ENCODE peak calls at places on chromosomes 16 and 17, in seven cellular contexts. T, E, Q, N, K, M and H are unnamed samples.

GRCh38 chr16:1379054-1379862 is 27.5 kb downstream of the GNPTG start:
- DNase-seq in T (no peak), E (peak; percentile 72), Q (peak; percentile 66), N (peak; percentile 74), K (peak; percentile 94), M (peak; percentile 88), H (peak; percentile 98)

GRCh38 chr17:12680407-12680897 is 14.8 kb downstream of the MYOCD start:
- DNase-seq in T (no peak), E (no peak), Q (no peak), N (peak; percentile 34), K (no peak), M (no peak), H (peak; percentile 16)

GRCh38 chr17:70251704-70252103 is 82.4 kb downstream of the KCNJ2 start:
- DNase-seq in T (no peak), E (no peak), Q (no peak), N (no peak), K (no peak), M (no peak), H (no peak)

GRCh38 chr17:17492562-17492961 is 3.6 kb downstream of the RASD1 start:
- DNase-seq in T (no peak), E (no peak), Q (no peak), N (no peak), K (no peak), M (no peak), H (no peak)

GRCh38 chr17:1852327-1852726 is 22.5 kb downstream of the RPA1 start:
- DNase-seq in T (no peak), E (no peak), Q (peak; percentile 14), N (no peak), K (no peak), M (no peak), H (no peak)

GRCh38 chr16:81609323-81609892 is 164.8 kb downstream of the CMIP start:
- DNase-seq in T (no peak), E (no peak), Q (no peak), N (no peak), K (no peak), M (no peak), H (no peak)

GRCh38 chr16:2297506-2297860 is 29.6 kb upstream of the RNPS1 start:
- DNase-seq in T (no peak), E (no peak), Q (no peak), N (no peak), K (no peak), M (no peak), H (no peak)

GRCh38 chr17:81068411-81068810 is 33.5 kb downstream of the BAIAP2 start:
- DNase-seq in T (no peak), E (no peak), Q (no peak), N (no peak), K (no peak), M (no peak), H (no peak)

GRCh38 chr17:77435272-77436057 is 294.7 kb downstream of the SEC14L1 start:
- DNase-seq in T (no peak), E (no peak), Q (no peak), N (no peak), K (no peak), M (peak; percentile 53), H (no peak)

GRCh38 chr17:27180322-27180721 is 113.6 kb upstream of the WSB1 start:
- DNase-seq in T (no peak), E (no peak), Q (no peak), N (no peak), K (no peak), M (no peak), H (no peak)

GRCh38 chr17:31273511-31273910 is 23.5 kb downstream of the OMG start:
- DNase-seq in T (no peak), E (no peak), Q (no peak), N (no peak), K (no peak), M (no peak), H (no peak)

GRCh38 chr16:78170360-78170928 is 71.0 kb downstream of the WWOX start:
- DNase-seq in T (no peak), E (no peak), Q (no peak), N (no peak), K (peak; percentile 23), M (no peak), H (no peak)

GRCh38 chr16:20899503-20900298 is 457 bp downstream of the DCUN1D3 start:
- DNase-seq in T (no peak), E (peak; percentile 17), Q (peak; percentile 29), N (no peak), K (no peak), M (peak; percentile 51), H (no peak)

GRCh38 chr16:24846548-24847357 is 990 bp downstream of the SLC5A11 start:
- DNase-seq in T (no peak), E (no peak), Q (no peak), N (no peak), K (no peak), M (no peak), H (peak; percentile 5)

GRCh38 chr17:76154935-76155845 is 14.1 kb upstream of the FOXJ1 start:
- DNase-seq in T (peak; percentile 23), E (no peak), Q (no peak), N (no peak), K (no peak), M (no peak), H (no peak)

GRCh38 chr17:73203135-73203787 is 10.4 kb downstream of the COG1 start:
- DNase-seq in T (no peak), E (no peak), Q (no peak), N (no peak), K (no peak), M (no peak), H (no peak)

GRCh38 chr17:1222321-1222720 is 42.5 kb upstream of the ABR start:
- DNase-seq in T (no peak), E (no peak), Q (no peak), N (no peak), K (no peak), M (no peak), H (peak; percentile 42)

GRCh38 chr16:57372372-57373116 is at the start of gene CX3CL1:
- DNase-seq in T (peak; percentile 86), E (no peak), Q (peak; percentile 92), N (peak; percentile 39), K (peak; percentile 62), M (peak; percentile 77), H (no peak)

GRCh38 chr17:29645516-29646051 is 22.9 kb upstream of the CORO6 start:
- DNase-seq in T (no peak), E (no peak), Q (no peak), N (peak; percentile 82), K (peak; percentile 53), M (no peak), H (no peak)

GRCh38 chr17:72720494-72720825 is 372.0 kb downstream of the SLC39A11 start:
- DNase-seq in T (no peak), E (no peak), Q (no peak), N (no peak), K (no peak), M (no peak), H (no peak)

GRCh38 chr17:31472137-31472536 is 80.7 kb downstream of the RAB11FIP4 start:
- DNase-seq in T (no peak), E (no peak), Q (peak; percentile 37), N (no peak), K (no peak), M (no peak), H (no peak)

GRCh38 chr17:51820252-51820651 is 338.3 kb downstream of the CA10 start:
- DNase-seq in T (no peak), E (no peak), Q (no peak), N (no peak), K (no peak), M (no peak), H (no peak)
- H3K18ac ChIP-seq in T (no peak overlapping the region), E (no peak overlapping the region), Q (no peak overlapping the region), N (no peak overlapping the region), K (no peak overlapping the region), M (no peak overlapping the region), H (no peak overlapping the region)

DNA sequence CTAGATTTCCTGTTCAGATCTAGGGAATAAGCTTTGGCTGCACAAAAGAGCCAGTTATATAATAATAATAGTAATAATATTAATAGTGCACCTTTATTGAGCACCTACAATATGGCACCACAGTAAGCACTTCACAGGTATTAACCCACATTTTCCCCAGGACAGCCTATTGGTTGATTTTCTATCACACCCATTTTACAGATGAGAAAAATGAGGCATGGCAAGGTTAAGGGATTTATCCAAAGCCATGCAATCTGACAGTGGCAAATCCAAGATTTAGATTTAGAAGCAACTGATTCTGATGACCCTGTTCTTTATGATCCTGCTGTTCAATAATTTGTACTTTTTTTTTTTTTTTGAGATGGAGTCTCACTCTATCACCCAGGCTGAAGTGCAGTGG is 62.8 kb downstream of the IRX5 start:
- DNase-seq in T (no peak), E (no peak), Q (no peak), N (no peak), K (no peak), M (no peak), H (no peak)
- H4K8ac ChIP-seq in T (no peak overlapping the region), E (no peak overlapping the region), Q (no peak overlapping the region), N (no peak overlapping the region), K (no peak overlapping the region), M (no peak overlapping the region), H (no peak overlapping the region)

DNA sequence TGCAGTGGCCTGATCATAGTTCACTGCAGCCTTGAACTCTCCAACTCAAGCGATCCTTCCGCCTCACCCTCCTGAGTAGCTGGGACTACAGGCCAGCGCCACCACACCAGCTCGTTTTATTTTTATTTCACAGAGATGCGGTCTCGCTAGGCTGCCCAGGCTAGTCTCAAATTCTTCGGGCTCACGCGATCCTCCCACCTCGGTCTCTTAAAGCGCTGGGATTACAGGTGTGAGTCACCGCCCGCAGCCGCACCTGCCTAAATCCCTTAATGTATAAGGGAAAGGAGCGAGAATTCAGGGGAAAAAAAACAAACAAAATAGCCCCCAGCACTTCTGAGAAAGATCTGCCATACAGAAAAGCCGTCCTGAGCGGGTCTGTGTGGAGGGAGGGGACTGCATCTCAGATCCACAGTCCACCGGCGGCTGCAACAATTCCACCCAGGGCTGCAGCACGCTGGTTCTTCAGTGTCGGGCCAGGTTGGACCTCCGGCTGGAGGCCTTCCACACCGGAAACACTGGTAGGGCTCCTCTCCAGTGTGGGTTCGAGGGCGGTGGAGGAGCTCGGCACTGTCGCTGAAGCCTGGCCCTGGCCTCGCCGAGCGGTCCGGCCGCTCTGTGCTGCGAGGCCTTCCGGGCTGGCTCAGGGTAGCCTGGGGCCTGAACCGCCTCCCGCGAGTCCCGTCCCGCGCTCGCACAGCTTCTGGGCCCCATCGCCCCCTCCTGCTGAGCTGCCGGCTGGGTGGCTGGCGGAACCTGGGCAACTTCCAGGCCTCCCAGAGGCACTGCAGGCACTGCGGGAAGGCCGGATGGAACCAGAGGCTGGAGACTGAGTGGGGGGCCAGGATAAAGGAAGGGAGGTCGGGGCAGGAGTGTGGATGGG is 7.0 kb downstream of the ZNF843 start:
- DNase-seq in T (peak; percentile 38), E (no peak), Q (no peak), N (no peak), K (no peak), M (no peak), H (peak; percentile 43)
- H3K18ac ChIP-seq in T (no peak overlapping the region), E (no peak overlapping the region), Q (no peak overlapping the region), N (no peak overlapping the region), K (no peak overlapping the region), M (no peak overlapping the region), H (no peak overlapping the region)

GRCh38 chr17:56395787-56396186 is 197.7 kb upstream of the NOG start:
- DNase-seq in T (no peak), E (no peak), Q (no peak), N (no peak), K (no peak), M (no peak), H (no peak)

GRCh38 chr17:56389356-56389755 is 204.1 kb upstream of the NOG start:
- DNase-seq in T (no peak), E (no peak), Q (no peak), N (no peak), K (no peak), M (no peak), H (no peak)

GRCh38 chr17:56392274-56392673 is 201.2 kb upstream of the NOG start:
- DNase-seq in T (no peak), E (no peak), Q (no peak), N (no peak), K (no peak), M (no peak), H (no peak)

GRCh38 chr17:56393156-56393555 is 200.3 kb upstream of the NOG start:
- DNase-seq in T (no peak), E (no peak), Q (no peak), N (no peak), K (no peak), M (no peak), H (no peak)
- H4K8ac ChIP-seq in T (no peak overlapping the region), E (no peak overlapping the region), Q (no peak overlapping the region), N (no peak overlapping the region), K (no peak overlapping the region), M (no peak overlapping the region), H (no peak overlapping the region)